ENCODE peak calls at places on chromosomes 5 and 9, in six cellular contexts. W is caudate nucleus, C is T-cell, F is MCF 10A, Y is brain microvascular endothelial cell, T is ELR. B is an unnamed sample.

GRCh38 chr5:167688731-167689130 is 602.7 kb upstream of the WWC1 start:
- DNase-seq in W (no peak), C (no peak), F (peak; percentile 61), Y (no peak), T (peak; percentile 27), B (no peak)

GRCh38 chr5:140273401-140273877 is 29.5 kb downstream of the PFDN1 start:
- DNase-seq in W (no peak), C (no peak), F (peak; percentile 55), Y (no peak), T (no peak), B (no peak)

GRCh38 chr5:112738180-112738560 is 485 bp downstream of the APC start:
- DNase-seq in W (peak; percentile 67), C (no peak), F (no peak), Y (peak; percentile 21), T (peak; percentile 36), B (no peak)

GRCh38 chr5:76729373-76730290 is 13.7 kb downstream of the F2R start:
- DNase-seq in W (no peak), C (no peak), F (no peak), Y (no peak), T (no peak), B (no peak)

GRCh38 chr5:33824516-33825195 is 67.1 kb downstream of the ADAMTS12 start:
- DNase-seq in W (no peak), C (no peak), F (no peak), Y (peak; percentile 85), T (peak; percentile 38), B (no peak)

GRCh38 chr5:79236364-79236969 is 536 bp downstream of the JMY start:
- DNase-seq in W (no peak), C (no peak), F (no peak), Y (no peak), T (peak; percentile 60), B (no peak)

GRCh38 chr9:73536403-73536802 is 384.7 kb downstream of the ANXA1 start:
- DNase-seq in W (no peak), C (no peak), F (no peak), Y (no peak), T (no peak), B (no peak)

GRCh38 chr5:169694221-169694620 is 57.1 kb downstream of the DOCK2 start:
- DNase-seq in W (no peak), C (no peak), F (no peak), Y (no peak), T (no peak), B (no peak)

GRCh38 chr5:127941646-127942045 is 141.9 kb upstream of the SLC12A2 start:
- DNase-seq in W (no peak), C (no peak), F (no peak), Y (peak; percentile 48), T (peak; percentile 17), B (no peak)

GRCh38 chr9:14525840-14526239 is 167.4 kb downstream of the ZDHHC21 start:
- DNase-seq in W (no peak), C (no peak), F (no peak), Y (no peak), T (no peak), B (no peak)

B was measured in breast epithelium.